ENCODE peak calls at places on chromosomes 3 and 15, in four cellular contexts. O is IMR-90, R is GM12878, X is K562. U is an unnamed sample.

GRCh38 chr15:59372352-59373211 is at the start of gene MYO1E:
- DNase-seq in O (peak), R (peak), X (no peak), U (peak)

GRCh38 chr3:137988152-137988551 is 21.8 kb upstream of the CLDN18 start:
- DNase-seq in O (no peak), R (peak), X (no peak), U (no peak)

GRCh38 chr3:193899001-193899400 is 236.9 kb upstream of the HES1 start:
- DNase-seq in O (no peak), R (no peak), X (no peak), U (no peak)

GRCh38 chr3:128480278-128480677 is 12.7 kb downstream of the GATA2 start:
- DNase-seq in O (no peak), R (no peak), X (no peak), U (peak)

GRCh38 chr15:85690546-85691226 is 104.0 kb downstream of the KLHL25 start:
- DNase-seq in O (no peak), R (peak), X (no peak), U (peak)

GRCh38 chr15:70976856-70977255 is 84.2 kb downstream of the LRRC49 start:
- DNase-seq in O (peak), R (no peak), X (no peak), U (no peak)

GRCh38 chr15:63381301-63382192 is at the start of gene CA12:
- DNase-seq in O (peak), R (no peak), X (no peak), U (peak)

GRCh38 chr3:165513715-165514711 is 317.8 kb upstream of the SLITRK3 start:
- DNase-seq in O (no peak), R (no peak), X (no peak), U (no peak)

GRCh38 chr3:13460341-13460736 is 19.8 kb upstream of the HDAC11 start:
- DNase-seq in O (no peak), R (no peak), X (no peak), U (no peak)

GRCh38 chr3:77524467-77524866 is 484.6 kb downstream of the ROBO2 start:
- DNase-seq in O (no peak), R (no peak), X (no peak), U (no peak)

GRCh38 chr3:116140100-116140689 is 305.1 kb downstream of the LSAMP start:
- DNase-seq in O (peak), R (no peak), X (peak), U (peak)

GRCh38 chr3:50333744-50334328 is 5.8 kb upstream of the TUSC2 start:
- DNase-seq in O (peak), R (no peak), X (no peak), U (peak)

GRCh38 chr3:148998715-148999413 is 7.5 kb downstream of the GYG1 start:
- DNase-seq in O (peak), R (no peak), X (no peak), U (no peak)

GRCh38 chr3:13843351-13843750 is 36.5 kb downstream of the WNT7A start:
- DNase-seq in O (no peak), R (no peak), X (no peak), U (no peak)

GRCh38 chr3:146640955-146641867 is 36.1 kb upstream of the PLSCR5 start:
- DNase-seq in O (peak), R (no peak), X (peak), U (peak)

GRCh38 chr3:12070098-12070497 is 65.9 kb downstream of the SYN2 start:
- DNase-seq in O (no peak), R (no peak), X (no peak), U (no peak)

GRCh38 chr3:184078851-184079250 is 18.0 kb upstream of the HTR3E start:
- DNase-seq in O (peak), R (no peak), X (no peak), U (no peak)

GRCh38 chr3:116886202-116886893 is 176.8 kb downstream of the TUSC7 start:
- DNase-seq in O (no peak), R (peak), X (no peak), U (no peak)

GRCh38 chr3:31550452-31551251 is 17.9 kb downstream of the STT3B start:
- DNase-seq in O (peak), R (no peak), X (peak), U (peak)

GRCh38 chr15:35019401-35020327 is 31.6 kb upstream of the ZNF770 start:
- DNase-seq in O (peak), R (no peak), X (peak), U (no peak)

GRCh38 chr15:59236394-59236793 is 29.8 kb downstream of the LDHAL6B start:
- DNase-seq in O (no peak), R (no peak), X (no peak), U (no peak)

GRCh38 chr15:57649138-57649537 is 57.4 kb upstream of the POLR2M start:
- DNase-seq in O (no peak), R (no peak), X (no peak), U (no peak)

GRCh38 chr15:98421419-98422085 is 226.8 kb upstream of the IGF1R start:
- DNase-seq in O (peak), R (no peak), X (peak), U (peak)

GRCh38 chr3:45852828-45853227 is 10.9 kb upstream of the LZTFL1 start:
- DNase-seq in O (no peak), R (peak), X (no peak), U (no peak)

GRCh38 chr3:14524920-14525660 is 15.1 kb downstream of the GRIP2 start:
- DNase-seq in O (no peak), R (no peak), X (no peak), U (no peak)

GRCh38 chr3:24591661-24592555 is 97.3 kb upstream of the THRB start:
- DNase-seq in O (no peak), R (no peak), X (no peak), U (no peak)

GRCh38 chr3:167287308-167287707 is 92.8 kb downstream of the ZBBX start:
- DNase-seq in O (no peak), R (no peak), X (no peak), U (no peak)

GRCh38 chr15:70345251-70346019 is 247.7 kb upstream of the TLE3 start:
- DNase-seq in O (no peak), R (no peak), X (no peak), U (no peak)

GRCh38 chr3:106337116-106337515 is 468.3 kb upstream of the CBLB start:
- DNase-seq in O (peak), R (no peak), X (no peak), U (no peak)

DNA sequence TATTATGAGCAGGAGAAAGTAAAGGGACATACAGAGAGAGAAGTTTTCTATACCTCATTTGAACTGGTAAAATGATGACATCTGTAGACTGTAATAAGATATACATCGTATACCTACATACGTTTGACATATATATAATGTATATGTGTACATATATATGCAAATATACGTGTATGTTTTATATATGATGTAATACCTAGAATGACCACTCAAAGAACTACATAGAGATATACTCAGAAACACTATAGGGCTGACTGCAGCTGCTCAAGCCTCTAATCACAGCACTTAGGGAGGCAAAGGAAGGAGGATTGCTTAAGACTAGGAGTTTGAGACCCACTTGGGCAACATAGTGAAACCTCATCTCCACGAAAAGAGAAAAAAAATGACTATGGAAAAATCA is 48.5 kb upstream of the MCTP2 start:
- DNase-seq in O (no peak), R (no peak), X (no peak), U (no peak)
- TF ChIP-seq FOS in O (no peak), R (no peak), X (no peak), U (no peak)

DNA sequence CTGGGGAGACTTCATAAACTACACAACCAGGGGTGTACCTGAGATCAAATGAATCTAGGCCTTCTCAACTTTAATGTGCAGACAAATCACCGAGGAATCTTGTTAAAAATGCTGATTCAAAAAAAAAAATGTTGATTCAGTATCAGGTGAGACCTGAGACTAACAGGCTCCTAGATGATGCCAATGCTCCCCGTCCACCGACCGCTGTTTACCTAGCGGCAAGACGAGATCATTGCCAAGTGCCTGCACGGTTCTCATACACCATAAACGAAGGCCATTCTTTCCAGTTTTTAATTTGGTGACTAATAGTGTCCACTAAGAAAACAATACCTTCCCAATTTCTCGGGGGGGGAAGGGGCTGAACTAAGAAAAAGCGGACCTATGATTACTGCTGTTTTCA is 2.5 kb upstream of the FSIP1 start:
- DNase-seq in O (no peak), R (no peak), X (no peak), U (peak)
- H3K4me2 ChIP-seq in O (peak), R (no peak), X (no peak), U (no peak)

DNA sequence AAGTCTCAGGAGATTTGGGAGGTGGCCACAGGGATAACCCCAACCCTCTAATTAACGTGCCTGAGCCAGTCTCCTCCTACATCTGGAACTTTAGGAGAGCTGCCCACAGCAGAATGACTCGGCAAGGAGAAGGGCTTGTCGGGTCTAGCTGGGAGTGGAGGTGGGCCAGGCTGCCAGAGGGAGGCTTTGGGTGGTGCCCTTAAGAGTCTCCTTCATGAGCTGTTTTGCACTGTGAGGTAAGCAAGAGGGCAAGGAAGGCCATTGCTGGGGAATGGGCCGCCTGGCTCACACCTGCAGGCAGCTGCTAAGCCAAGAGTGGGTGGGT is 3.6 kb upstream of the TNK2 start:
- DNase-seq in O (no peak), R (no peak), X (peak), U (no peak)
- TF ChIP-seq FOS in O (no peak), R (no peak), X (no peak), U (no peak)

DNA sequence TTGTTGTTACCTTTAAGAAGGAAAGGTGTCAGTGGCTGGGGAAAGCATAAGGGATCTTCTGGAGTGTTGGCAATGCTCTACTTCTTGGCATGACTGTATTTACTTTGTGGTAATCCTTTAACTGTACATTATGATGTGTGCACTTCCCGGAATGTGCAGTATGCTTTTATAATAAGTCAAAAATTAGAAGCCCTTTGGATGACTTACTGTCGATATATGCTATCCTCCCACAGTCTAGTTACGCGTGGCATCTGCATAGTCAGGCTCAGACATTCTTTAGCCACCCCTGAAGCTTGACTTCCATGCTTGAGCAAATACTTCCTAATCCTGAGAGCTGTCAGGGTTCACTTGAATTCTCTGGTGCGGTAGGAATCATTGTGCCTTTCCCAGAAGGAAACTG is 20.7 kb upstream of the ATP10A start:
- DNase-seq in O (peak), R (no peak), X (no peak), U (no peak)
- H3K4me2 ChIP-seq in O (peak), R (no peak), X (no peak), U (no peak)

GRCh38 chr3:179921500-179921899 is 115.2 kb downstream of the PEX5L start:
- DNase-seq in O (no peak), R (peak), X (no peak), U (no peak)
- TF ChIP-seq FOS in O (no peak), R (no peak), X (no peak), U (no peak)

U was measured in endothelial cell of umbilical vein.